ENCODE peak calls at places on chromosomes 16 and 17, in six cellular contexts. One of them, this sample, is unnamed.

GRCh38 chr17:42456223-42457106 is 2.2 kb upstream of the ATP6V0A1 start:
- DNase-seq in neural progenitor cell: no peak
- DNase-seq in GM23248: peak
- DNase-seq in MM.1S: peak
- DNase-seq in SK-N-SH: no peak
- DNase-seq in PC-3: no peak
- DNase-seq in this sample: no peak

GRCh38 chr16:48317614-48318013 is 67.6 kb downstream of the SIAH1 start:
- DNase-seq in neural progenitor cell: no peak
- DNase-seq in GM23248: peak
- DNase-seq in MM.1S: peak
- DNase-seq in SK-N-SH: no peak
- DNase-seq in PC-3: peak
- DNase-seq in this sample: peak

GRCh38 chr17:67466251-67466650 is 89.2 kb downstream of the PITPNC1 start:
- DNase-seq in neural progenitor cell: no peak
- DNase-seq in GM23248: no peak
- DNase-seq in MM.1S: no peak
- DNase-seq in SK-N-SH: no peak
- DNase-seq in PC-3: no peak
- DNase-seq in this sample: no peak

GRCh38 chr16:9138731-9139501 is 47.5 kb downstream of the HAPSTR1 start:
- DNase-seq in neural progenitor cell: peak
- DNase-seq in GM23248: peak
- DNase-seq in MM.1S: peak
- DNase-seq in SK-N-SH: peak
- DNase-seq in PC-3: peak
- DNase-seq in this sample: peak

GRCh38 chr17:66702106-66702936 is 132.6 kb upstream of the CACNG5 start:
- DNase-seq in neural progenitor cell: no peak
- DNase-seq in GM23248: peak
- DNase-seq in MM.1S: no peak
- DNase-seq in SK-N-SH: no peak
- DNase-seq in PC-3: peak
- DNase-seq in this sample: no peak

GRCh38 chr17:60169921-60170817 is 20.4 kb downstream of the CA4 start:
- DNase-seq in neural progenitor cell: no peak
- DNase-seq in GM23248: peak
- DNase-seq in MM.1S: no peak
- DNase-seq in SK-N-SH: no peak
- DNase-seq in PC-3: no peak
- DNase-seq in this sample: no peak

GRCh38 chr16:57604177-57604576 is 24.3 kb upstream of the ADGRG1 start:
- DNase-seq in neural progenitor cell: no peak
- DNase-seq in GM23248: no peak
- DNase-seq in MM.1S: no peak
- DNase-seq in SK-N-SH: no peak
- DNase-seq in PC-3: no peak
- DNase-seq in this sample: no peak

GRCh38 chr17:78401246-78401645 is 22.8 kb downstream of the PGS1 start:
- DNase-seq in neural progenitor cell: no peak
- DNase-seq in GM23248: no peak
- DNase-seq in MM.1S: no peak
- DNase-seq in SK-N-SH: no peak
- DNase-seq in PC-3: no peak
- DNase-seq in this sample: no peak

GRCh38 chr17:18370761-18371160 is 6.8 kb upstream of the EVPLL start:
- DNase-seq in neural progenitor cell: no peak
- DNase-seq in GM23248: no peak
- DNase-seq in MM.1S: no peak
- DNase-seq in SK-N-SH: no peak
- DNase-seq in PC-3: no peak
- DNase-seq in this sample: no peak

GRCh38 chr17:14616508-14616907 is 315.6 kb downstream of the HS3ST3B1 start:
- DNase-seq in neural progenitor cell: no peak
- DNase-seq in GM23248: peak
- DNase-seq in MM.1S: no peak
- DNase-seq in SK-N-SH: no peak
- DNase-seq in PC-3: peak
- DNase-seq in this sample: no peak

DNA sequence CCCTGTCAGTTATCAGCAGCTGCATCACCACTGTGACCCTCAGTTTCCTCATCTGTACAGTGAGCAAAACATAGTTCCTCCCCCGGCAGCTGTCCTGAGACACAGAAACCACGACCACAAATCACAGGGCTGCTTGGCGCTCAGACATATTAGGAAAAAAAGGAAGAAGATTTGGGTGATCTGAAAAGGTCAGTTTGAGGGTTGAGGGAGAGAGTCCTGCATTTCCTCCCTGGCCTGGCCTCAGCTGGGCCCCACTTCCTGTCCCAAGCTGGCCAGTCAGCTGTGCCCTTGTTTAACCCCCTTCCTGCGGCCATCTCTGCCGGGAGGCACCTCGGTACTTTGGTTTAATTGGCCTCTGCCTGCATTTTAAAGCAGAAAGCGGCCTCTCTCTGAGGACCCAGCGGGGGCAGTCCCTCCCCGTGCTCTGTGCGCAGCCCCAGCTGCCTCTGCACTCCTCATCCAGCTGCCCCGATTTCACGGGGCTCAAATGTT is 24.0 kb upstream of the CIBAR2 start:
- DNase-seq in neural progenitor cell: no peak
- DNase-seq in GM23248: no peak
- DNase-seq in MM.1S: no peak
- DNase-seq in SK-N-SH: no peak
- DNase-seq in PC-3: no peak
- DNase-seq in this sample: no peak
- TF ChIP-seq EZH2phosphoT487 in neural progenitor cell: no peak
- TF ChIP-seq EZH2phosphoT487 in GM23248: no peak
- TF ChIP-seq EZH2phosphoT487 in MM.1S: no peak
- TF ChIP-seq EZH2phosphoT487 in SK-N-SH: no peak
- TF ChIP-seq EZH2phosphoT487 in PC-3: no peak
- TF ChIP-seq EZH2phosphoT487 in this sample: no peak

DNA sequence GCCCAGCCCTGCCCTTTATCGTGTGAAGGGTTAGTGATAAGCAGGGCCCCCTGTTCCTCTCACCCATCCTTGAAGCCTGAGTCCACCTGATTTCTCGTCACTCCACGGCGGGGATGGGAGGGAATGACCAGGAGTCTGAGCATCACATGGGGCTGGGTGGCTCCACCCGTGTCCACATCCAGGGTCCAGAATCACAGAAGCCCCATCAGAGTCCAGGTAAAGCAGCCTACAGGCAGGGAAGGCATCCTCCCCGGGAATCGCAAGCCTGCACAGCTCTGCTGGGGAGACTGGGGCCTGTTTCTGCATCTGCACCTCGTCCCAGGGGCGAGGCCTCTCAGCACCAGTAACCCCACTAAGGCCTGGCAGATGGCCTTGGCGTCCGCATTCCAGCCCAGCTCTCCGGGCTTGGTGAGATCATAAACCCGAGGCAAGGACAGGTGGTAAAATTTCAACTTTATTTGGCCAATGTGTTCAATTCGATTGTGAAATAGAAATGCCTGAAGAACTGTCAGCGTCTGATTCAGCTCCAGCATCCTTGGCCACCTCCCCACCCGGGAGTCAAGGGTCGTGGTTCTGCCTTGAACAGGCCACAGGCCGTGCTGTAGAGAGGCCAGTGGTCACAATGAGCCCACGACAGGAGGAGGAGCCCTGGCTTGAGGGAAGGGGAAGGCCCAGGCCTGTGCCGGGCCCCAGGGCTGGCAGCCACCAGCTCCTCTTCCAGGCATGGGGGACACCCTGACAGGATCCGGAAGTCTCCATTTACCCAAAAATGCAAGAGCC is 8.1 kb upstream of the PPP1R27 start:
- DNase-seq in neural progenitor cell: no peak
- DNase-seq in GM23248: peak
- DNase-seq in MM.1S: no peak
- DNase-seq in SK-N-SH: no peak
- DNase-seq in PC-3: peak
- DNase-seq in this sample: no peak
- H3K27ac ChIP-seq in neural progenitor cell: no peak
- H3K27ac ChIP-seq in GM23248: peak
- H3K27ac ChIP-seq in MM.1S: no peak
- H3K27ac ChIP-seq in SK-N-SH: no peak
- H3K27ac ChIP-seq in PC-3: no peak
- H3K27ac ChIP-seq in this sample: no peak

GRCh38 chr16:67449328-67449727 is 18.4 kb downstream of the HSD11B2 start:
- DNase-seq in neural progenitor cell: no peak
- DNase-seq in GM23248: no peak
- DNase-seq in MM.1S: no peak
- DNase-seq in SK-N-SH: no peak
- DNase-seq in PC-3: no peak
- DNase-seq in this sample: no peak

GRCh38 chr16:67449739-67450138 is 18.8 kb downstream of the HSD11B2 start:
- DNase-seq in neural progenitor cell: no peak
- DNase-seq in GM23248: no peak
- DNase-seq in MM.1S: no peak
- DNase-seq in SK-N-SH: no peak
- DNase-seq in PC-3: no peak
- DNase-seq in this sample: no peak

GRCh38 chr16:67451061-67451703 is 20.3 kb downstream of the HSD11B2 start:
- DNase-seq in neural progenitor cell: no peak
- DNase-seq in GM23248: no peak
- DNase-seq in MM.1S: no peak
- DNase-seq in SK-N-SH: no peak
- DNase-seq in PC-3: no peak
- DNase-seq in this sample: no peak

GRCh38 chr16:67454104-67454503 is 23.2 kb downstream of the HSD11B2 start:
- DNase-seq in neural progenitor cell: no peak
- DNase-seq in GM23248: no peak
- DNase-seq in MM.1S: no peak
- DNase-seq in SK-N-SH: no peak
- DNase-seq in PC-3: no peak
- DNase-seq in this sample: no peak

GRCh38 chr16:67451704-67452435 is 20.9 kb downstream of the HSD11B2 start:
- DNase-seq in neural progenitor cell: no peak
- DNase-seq in GM23248: no peak
- DNase-seq in MM.1S: no peak
- DNase-seq in SK-N-SH: no peak
- DNase-seq in PC-3: no peak
- DNase-seq in this sample: no peak
- TF ChIP-seq EZH2phosphoT487 in neural progenitor cell: no peak
- TF ChIP-seq EZH2phosphoT487 in GM23248: no peak
- TF ChIP-seq EZH2phosphoT487 in MM.1S: no peak
- TF ChIP-seq EZH2phosphoT487 in SK-N-SH: no peak
- TF ChIP-seq EZH2phosphoT487 in PC-3: no peak
- TF ChIP-seq EZH2phosphoT487 in this sample: no peak

DNA sequence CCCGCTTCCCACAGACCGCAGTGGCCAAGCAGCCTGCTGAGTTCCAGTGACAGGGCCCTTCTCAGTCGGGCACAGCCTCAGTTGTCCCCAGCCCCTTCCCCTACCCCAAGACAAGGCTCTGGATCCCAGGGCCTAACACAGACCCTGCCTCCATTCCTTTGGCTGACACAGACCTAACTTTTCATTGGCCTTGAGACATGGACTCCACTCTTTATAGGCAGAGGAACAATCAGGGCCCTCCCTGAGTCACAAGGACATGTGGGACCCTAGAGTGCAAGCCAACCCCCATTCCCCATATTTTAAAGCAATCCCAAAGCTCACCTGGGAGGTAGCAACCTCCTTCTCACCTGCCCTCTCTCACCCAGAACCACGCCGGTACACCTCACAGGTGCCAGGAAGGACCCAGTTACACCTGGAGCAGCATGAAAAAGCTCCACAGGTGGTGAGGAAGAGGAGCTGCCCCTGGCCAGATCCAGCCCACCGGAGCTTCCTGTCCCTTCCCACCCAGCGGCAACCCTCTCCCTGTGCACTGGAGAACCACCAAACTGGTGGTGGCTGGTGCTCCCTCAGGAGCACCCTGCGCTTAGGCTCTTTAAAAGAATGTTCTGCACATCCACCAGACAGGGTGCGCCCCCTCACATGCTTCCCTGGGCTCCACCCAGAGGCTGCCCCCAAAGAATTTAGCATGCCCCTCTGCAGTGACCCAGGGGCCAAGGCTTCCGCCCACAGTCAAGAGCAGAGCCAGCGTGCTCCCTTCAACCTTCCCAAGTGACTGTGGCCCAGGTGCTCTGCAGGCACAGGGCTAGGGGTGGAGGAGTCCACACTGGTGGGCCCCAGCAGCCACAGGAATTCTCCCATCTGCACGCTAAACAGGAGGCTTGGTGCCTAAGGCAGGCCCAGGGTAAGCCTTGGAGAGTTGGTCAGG is 3.4 kb downstream of the MNT start:
- DNase-seq in neural progenitor cell: no peak
- DNase-seq in GM23248: no peak
- DNase-seq in MM.1S: no peak
- DNase-seq in SK-N-SH: no peak
- DNase-seq in PC-3: no peak
- DNase-seq in this sample: no peak
- H3K27ac ChIP-seq in neural progenitor cell: no peak
- H3K27ac ChIP-seq in GM23248: peak
- H3K27ac ChIP-seq in MM.1S: peak
- H3K27ac ChIP-seq in SK-N-SH: peak
- H3K27ac ChIP-seq in PC-3: peak
- H3K27ac ChIP-seq in this sample: peak

GRCh38 chr16:52709286-52709685 is 162.3 kb upstream of the TOX3 start:
- DNase-seq in neural progenitor cell: no peak
- DNase-seq in GM23248: no peak
- DNase-seq in MM.1S: no peak
- DNase-seq in SK-N-SH: no peak
- DNase-seq in PC-3: no peak
- DNase-seq in this sample: no peak

DNA sequence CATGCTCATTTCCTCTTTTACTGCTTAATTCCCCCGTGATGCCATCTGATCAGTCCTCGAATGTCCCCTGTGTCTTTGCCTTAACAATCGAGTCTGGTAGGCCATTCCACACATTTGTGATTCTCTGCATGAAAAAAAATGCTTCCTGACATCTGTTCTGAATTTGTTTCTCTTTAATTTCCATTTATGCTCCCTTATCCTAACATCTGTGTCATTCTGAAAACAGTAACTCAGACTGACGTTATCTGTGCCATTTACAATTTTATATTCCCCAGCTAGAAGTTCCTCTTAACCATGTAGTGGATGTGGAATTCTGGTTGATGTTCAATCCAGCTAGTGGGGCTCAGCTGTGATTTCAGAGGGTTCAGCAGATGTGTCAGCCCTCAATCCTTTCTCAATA is 158.2 kb upstream of the TOX3 start:
- DNase-seq in neural progenitor cell: no peak
- DNase-seq in GM23248: no peak
- DNase-seq in MM.1S: no peak
- DNase-seq in SK-N-SH: peak
- DNase-seq in PC-3: no peak
- DNase-seq in this sample: no peak
- TF ChIP-seq EZH2phosphoT487 in neural progenitor cell: no peak
- TF ChIP-seq EZH2phosphoT487 in GM23248: no peak
- TF ChIP-seq EZH2phosphoT487 in MM.1S: no peak
- TF ChIP-seq EZH2phosphoT487 in SK-N-SH: no peak
- TF ChIP-seq EZH2phosphoT487 in PC-3: no peak
- TF ChIP-seq EZH2phosphoT487 in this sample: no peak

DNA sequence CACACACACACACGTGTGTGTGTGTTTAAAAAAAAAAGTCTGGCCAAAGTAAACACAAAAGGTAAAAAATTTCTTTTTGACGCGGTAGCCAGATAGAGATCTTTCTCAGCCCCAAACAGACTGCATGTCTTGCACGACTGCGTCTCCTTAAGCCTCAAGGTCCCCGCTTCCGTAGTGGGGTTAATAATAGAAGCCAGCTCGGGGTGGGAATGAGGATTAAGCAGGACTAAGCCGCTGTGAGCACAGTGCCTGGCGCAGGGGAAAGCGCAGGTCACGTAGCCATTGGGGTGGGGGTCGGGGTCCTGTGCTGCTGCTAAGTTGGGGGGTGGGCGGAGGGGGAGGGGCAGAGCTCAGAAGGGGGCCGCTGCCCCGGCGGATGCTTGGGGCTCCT is 536 bp downstream of the GGA2 start:
- DNase-seq in neural progenitor cell: peak
- DNase-seq in GM23248: peak
- DNase-seq in MM.1S: peak
- DNase-seq in SK-N-SH: no peak
- DNase-seq in PC-3: peak
- DNase-seq in this sample: no peak
- H3K27ac ChIP-seq in neural progenitor cell: peak
- H3K27ac ChIP-seq in GM23248: no peak
- H3K27ac ChIP-seq in MM.1S: no peak
- H3K27ac ChIP-seq in SK-N-SH: peak
- H3K27ac ChIP-seq in PC-3: no peak
- H3K27ac ChIP-seq in this sample: peak